ENCODE peak calls at places on chromosomes 3 and 15, in five cellular contexts. One of them, this sample, is unnamed.

GRCh38 chr3:13707456-13707855 is 158.5 kb downstream of the FBLN2 start:
- DNase-seq in NCI-H1105: no peak
- DNase-seq in Calu3: no peak
- DNase-seq in heart left ventricle: no peak
- DNase-seq in T1000: no peak
- DNase-seq in this sample: no peak

GRCh38 chr3:62238003-62238402 is 135.3 kb downstream of the FEZF2 start:
- DNase-seq in NCI-H1105: no peak
- DNase-seq in Calu3: no peak
- DNase-seq in heart left ventricle: no peak
- DNase-seq in T1000: no peak
- DNase-seq in this sample: no peak

GRCh38 chr3:69294014-69294771 is 91.7 kb downstream of the FRMD4B start:
- DNase-seq in NCI-H1105: no peak
- DNase-seq in Calu3: no peak
- DNase-seq in heart left ventricle: no peak
- DNase-seq in T1000: no peak
- DNase-seq in this sample: peak

GRCh38 chr3:138361561-138361971 is 13.2 kb downstream of the MRAS start:
- DNase-seq in NCI-H1105: no peak
- DNase-seq in Calu3: no peak
- DNase-seq in heart left ventricle: no peak
- DNase-seq in T1000: no peak
- DNase-seq in this sample: no peak

GRCh38 chr3:32282578-32282977 is 44.1 kb downstream of the CMTM8 start:
- DNase-seq in NCI-H1105: no peak
- DNase-seq in Calu3: no peak
- DNase-seq in heart left ventricle: no peak
- DNase-seq in T1000: no peak
- DNase-seq in this sample: no peak

GRCh38 chr15:63156708-63157065 is 590 bp downstream of the RPS27L start:
- DNase-seq in NCI-H1105: peak
- DNase-seq in Calu3: no peak
- DNase-seq in heart left ventricle: peak
- DNase-seq in T1000: no peak
- DNase-seq in this sample: no peak

GRCh38 chr3:194686414-194686815 is 732 bp downstream of the FAM43A start:
- DNase-seq in NCI-H1105: peak
- DNase-seq in Calu3: peak
- DNase-seq in heart left ventricle: no peak
- DNase-seq in T1000: no peak
- DNase-seq in this sample: no peak

GRCh38 chr3:108669211-108669610 is 79.7 kb downstream of the DZIP3 start:
- DNase-seq in NCI-H1105: no peak
- DNase-seq in Calu3: no peak
- DNase-seq in heart left ventricle: no peak
- DNase-seq in T1000: no peak
- DNase-seq in this sample: no peak

GRCh38 chr3:152061296-152061695 is 187.9 kb downstream of the SUCNR1 start:
- DNase-seq in NCI-H1105: no peak
- DNase-seq in Calu3: no peak
- DNase-seq in heart left ventricle: no peak
- DNase-seq in T1000: no peak
- DNase-seq in this sample: no peak

GRCh38 chr15:90478981-90479481 is 50.7 kb upstream of the CRTC3 start:
- DNase-seq in NCI-H1105: no peak
- DNase-seq in Calu3: peak
- DNase-seq in heart left ventricle: no peak
- DNase-seq in T1000: no peak
- DNase-seq in this sample: no peak

GRCh38 chr3:111333642-111334041 is 208.4 kb upstream of the CD96 start:
- DNase-seq in NCI-H1105: no peak
- DNase-seq in Calu3: no peak
- DNase-seq in heart left ventricle: no peak
- DNase-seq in T1000: no peak
- DNase-seq in this sample: no peak